ENCODE peak calls at places on chromosomes 12 and 14, in four cellular contexts. A is IMR-90, W is stomach, J is K562. F is an unnamed sample. For H3K27me3 and H3K9me3, the result is how much of the 10 kb centered on the place peaks cover.

GRCh38 chr14:74907744-74908143 is 15.3 kb downstream of the RPS6KL1 start:
- DNase-seq in A (no peak), W (no peak), J (no peak), F (no peak)

GRCh38 chr12:116880817-116881324 is 370 bp downstream of the HRK start:
- DNase-seq in A (peak), W (peak), J (peak), F (no peak)

GRCh38 chr14:59020382-59020781 is 168.1 kb upstream of the DAAM1 start:
- DNase-seq in A (peak), W (no peak), J (peak), F (no peak)

GRCh38 chr12:80937391-80938238 is at the start of gene LIN7A:
- DNase-seq in A (peak), W (peak), J (no peak), F (peak)

GRCh38 chr14:62667515-62667914 is 377.7 kb downstream of the KCNH5 start:
- DNase-seq in A (peak), W (no peak), J (no peak), F (no peak)

GRCh38 chr14:61812347-61813100 is 50.3 kb downstream of the SNAPC1 start:
- DNase-seq in A (no peak), W (no peak), J (no peak), F (no peak)

GRCh38 chr12:124709722-124710656 is 142.6 kb upstream of the NCOR2 start:
- DNase-seq in A (peak), W (no peak), J (no peak), F (no peak)

GRCh38 chr12:72102150-72102549 is 163.5 kb downstream of the TPH2 start:
- DNase-seq in A (no peak), W (no peak), J (no peak), F (no peak)

GRCh38 chr12:3432176-3432742 is 58.7 kb upstream of the PRMT8 start:
- DNase-seq in A (no peak), W (no peak), J (no peak), F (no peak)

GRCh38 chr14:32224731-32225377 is 21.8 kb upstream of the RNU6-8 start:
- DNase-seq in A (peak), W (no peak), J (peak), F (peak)

GRCh38 chr14:61152851-61153364 is 128.2 kb downstream of the TMEM30B start:
- DNase-seq in A (peak), W (no peak), J (no peak), F (no peak)

GRCh38 chr12:57448669-57449068 is 6.4 kb upstream of the INHBE start:
- DNase-seq in A (no peak), W (no peak), J (no peak), F (no peak)

GRCh38 chr12:122089080-122089479 is 10.5 kb downstream of the MLXIP start:
- DNase-seq in A (no peak), W (no peak), J (no peak), F (peak)

GRCh38 chr12:49930515-49931288 is 19.8 kb upstream of the AQP2 start:
- DNase-seq in A (peak), W (no peak), J (no peak), F (no peak)

GRCh38 chr14:74804219-74804825 is 41.2 kb downstream of the YLPM1 start:
- DNase-seq in A (peak), W (no peak), J (peak), F (no peak)

GRCh38 chr12:53425515-53426150 is 2.0 kb downstream of the AMHR2 start:
- DNase-seq in A (no peak), W (no peak), J (no peak), F (no peak)

GRCh38 chr12:124774462-124775167 is 89.0 kb downstream of the SCARB1 start:
- DNase-seq in A (peak), W (no peak), J (peak), F (peak)

GRCh38 chr14:81414123-81414522 is 14.0 kb upstream of the STON2 start:
- DNase-seq in A (no peak), W (no peak), J (no peak), F (no peak)

GRCh38 chr12:544142-544541 is 84.4 kb downstream of the B4GALNT3 start:
- DNase-seq in A (no peak), W (no peak), J (no peak), F (no peak)

GRCh38 chr12:103799504-103800251 is 41.4 kb downstream of the NT5DC3 start:
- DNase-seq in A (peak), W (no peak), J (no peak), F (peak)

GRCh38 chr14:92551066-92551841 is 37.7 kb downstream of the RIN3 start:
- DNase-seq in A (no peak), W (no peak), J (no peak), F (no peak)

GRCh38 chr14:20697273-20698017 is 8.9 kb downstream of the ANG start:
- DNase-seq in A (peak), W (peak), J (peak), F (peak)

GRCh38 chr12:107058190-107058589 is 35.2 kb downstream of the CRY1 start:
- DNase-seq in A (no peak), W (no peak), J (no peak), F (no peak)

GRCh38 chr12:52977195-52977594 is 28.3 kb downstream of the KRT18 start:
- DNase-seq in A (no peak), W (no peak), J (no peak), F (no peak)

GRCh38 chr12:68319988-68320623 is 12.1 kb downstream of the MDM1 start:
- DNase-seq in A (peak), W (no peak), J (peak), F (no peak)

GRCh38 chr14:72925815-72926291 is 411 bp upstream of the DCAF4 start:
- DNase-seq in A (no peak), W (no peak), J (no peak), F (no peak)

GRCh38 chr14:72924332-72924731 is 1.9 kb upstream of the DCAF4 start:
- DNase-seq in A (no peak), W (peak), J (peak), F (no peak)

GRCh38 chr14:72925171-72925759 is 999 bp upstream of the DCAF4 start:
- DNase-seq in A (no peak), W (no peak), J (peak), F (no peak)

GRCh38 chr14:72928872-72929271 is 2.6 kb downstream of the DCAF4 start:
- DNase-seq in A (no peak), W (no peak), J (no peak), F (no peak)

DNA sequence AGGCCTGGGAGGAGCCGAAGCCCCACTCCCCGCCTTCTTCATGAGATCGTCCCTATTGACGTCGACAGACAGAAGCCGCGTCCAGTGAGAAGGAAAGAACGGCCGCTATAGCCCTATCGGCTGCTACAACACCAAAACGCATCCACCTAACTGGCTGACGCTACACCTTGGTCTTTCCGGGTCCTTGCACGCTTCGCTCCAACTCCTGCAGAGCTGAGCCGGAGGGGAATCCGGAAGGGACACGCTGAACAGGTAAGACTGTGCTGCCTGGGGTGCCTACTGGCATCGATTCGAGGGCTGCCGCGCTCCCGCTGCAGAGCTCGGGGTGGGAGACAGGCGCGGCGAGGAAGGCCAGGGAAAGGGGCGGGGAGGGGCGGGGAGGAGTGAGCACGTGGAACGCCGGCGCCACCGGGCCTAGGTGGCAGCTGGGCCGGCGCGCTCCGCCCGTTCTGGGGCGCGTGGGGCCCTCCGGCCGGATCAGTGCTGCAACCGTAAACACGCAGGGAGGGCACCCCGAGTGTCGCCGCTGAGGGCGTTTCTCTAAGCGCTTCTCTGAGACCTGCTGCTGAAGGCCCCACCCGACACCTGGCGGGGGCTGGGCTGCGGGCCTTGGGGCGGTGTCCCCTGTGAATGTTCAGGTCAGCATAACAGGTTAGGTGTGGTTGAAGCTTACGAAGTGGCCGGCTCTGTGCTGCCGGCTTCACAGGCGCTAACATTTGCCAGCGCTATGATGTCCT is at the start of gene DCAF4:
- DNase-seq in A (peak), W (peak), J (peak), F (peak)
- TF ChIP-seq POLR2A in A (no peak), W (no peak), J (peak), F (peak)

GRCh38 chr12:114668905-114669304 is 15.1 kb downstream of the TBX3 start:
- DNase-seq in A (no peak), W (no peak), J (no peak), F (no peak)
- H3K27me3 ChIP-seq in A (under half), W (half or more), J (half or more), F (under half)

GRCh38 chr12:132924356-132924755 is 31.8 kb downstream of the ZNF605 start:
- DNase-seq in A (no peak), W (no peak), J (no peak), F (no peak)
- H3K9me3 ChIP-seq in A (half or more), W (half or more), J (under half), F (half or more)

DNA sequence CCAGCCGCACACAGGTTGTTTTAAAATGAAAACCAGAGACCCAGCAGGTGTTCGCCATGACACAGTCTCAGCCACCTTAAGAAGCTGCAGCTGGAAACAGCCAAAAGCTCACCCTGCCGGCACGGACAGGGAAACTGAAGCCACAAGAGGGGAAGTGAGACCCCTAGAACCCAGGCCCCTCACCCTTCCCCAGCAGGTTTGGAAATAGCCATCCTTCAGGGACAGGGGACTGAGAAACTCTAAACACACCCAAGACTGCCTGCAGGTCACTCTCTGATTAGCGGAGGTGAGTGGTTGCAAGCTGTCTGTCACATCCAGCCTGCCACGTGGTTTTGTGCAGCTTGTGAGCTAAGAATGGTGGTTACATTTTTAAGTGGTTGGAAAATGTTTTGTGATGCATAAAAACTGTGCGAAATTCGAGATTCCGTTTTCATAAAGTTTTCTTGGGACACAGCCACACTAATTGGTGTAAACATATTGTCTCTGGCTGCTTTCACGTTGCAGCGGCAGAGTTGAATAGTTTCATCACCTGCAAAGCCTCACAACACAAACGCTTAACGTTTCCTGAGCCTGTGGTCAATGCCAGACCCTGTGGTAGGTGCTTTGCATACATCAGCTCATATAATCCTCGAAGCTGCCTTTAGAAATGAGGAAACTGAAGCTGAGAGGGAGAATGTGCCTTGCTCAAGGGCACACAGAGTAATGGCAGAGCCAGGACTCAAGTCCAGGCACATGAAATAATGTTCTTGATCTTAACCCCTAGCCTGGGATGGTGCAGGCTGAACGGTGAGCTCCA is 1.7 kb upstream of the SELPLG start:
- DNase-seq in A (peak), W (no peak), J (peak), F (no peak)
- TF ChIP-seq POLR2A in A (no peak), W (no peak), J (no peak), F (no peak)

DNA sequence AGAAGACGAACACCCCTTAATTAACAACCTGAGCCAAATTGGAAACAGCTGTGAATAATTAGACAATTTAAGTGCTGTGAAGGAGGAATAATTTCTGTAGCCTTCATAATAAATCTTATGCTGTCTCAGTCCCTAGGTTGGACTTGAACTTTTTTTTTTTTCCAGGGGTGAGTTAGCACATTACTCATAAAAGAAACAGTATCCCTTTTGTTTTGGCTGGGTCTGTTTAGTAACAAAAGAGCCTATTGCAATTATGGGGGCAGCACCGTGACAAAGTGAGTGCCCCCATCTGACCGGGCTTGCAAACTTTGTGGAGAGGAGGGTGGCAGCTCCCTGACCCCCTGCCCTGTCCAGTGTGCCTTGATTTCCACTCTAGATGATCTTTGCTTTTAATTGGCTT is 167.4 kb downstream of the DICER1 start:
- DNase-seq in A (no peak), W (no peak), J (no peak), F (no peak)
- H3K27me3 ChIP-seq in A (under half), W (under half), J (under half), F (under half)

GRCh38 chr12:34400986-34401658 is 378.8 kb downstream of the ALG10 start:
- DNase-seq in A (no peak), W (peak), J (no peak), F (peak)
- H3K9me3 ChIP-seq in A (half or more), W (half or more), J (under half), F (under half)

F was measured in gastrocnemius medialis.